ENCODE peak calls at places on chromosomes 16 and 17, in four cellular contexts. V is fibroblast of mammary gland, Y is heart left ventricle, K is Calu3. H is an unnamed sample.
A peak's percentile ranks its signal among the peaks of the same experiment; 100 is the strongest.

GRCh38 chr16:12500771-12501170 is 302.9 kb downstream of the CPPED1 start:
- DNase-seq in V (no peak), Y (peak; percentile 32), K (peak; percentile 6), H (no peak)

GRCh38 chr16:931651-932500 is 38.9 kb downstream of the LMF1 start:
- DNase-seq in Y (peak; percentile 26), V (no peak), K (no peak), H (no peak)

GRCh38 chr17:80146121-80147034 is 550 bp downstream of the EIF4A3 start:
- DNase-seq in V (no peak), Y (no peak), K (no peak), H (peak; percentile 35)

GRCh38 chr16:2514333-2515179 is 804 bp downstream of the ATP6V0C start:
- DNase-seq in Y (no peak), V (no peak), K (peak; percentile 48), H (peak; percentile 46)

GRCh38 chr17:32491371-32492280 is 4.8 kb downstream of the CDK5R1 start:
- DNase-seq in V (no peak), K (no peak), Y (no peak), H (no peak)

GRCh38 chr17:78329263-78330059 is 30.4 kb downstream of the SOCS3 start:
- DNase-seq in V (peak; percentile 83), Y (no peak), K (peak; percentile 72), H (no peak)

GRCh38 chr17:72764632-72765041 is 327.9 kb downstream of the SLC39A11 start:
- DNase-seq in K (no peak), Y (no peak), V (peak; percentile 61), H (no peak)

GRCh38 chr16:27193300-27193990 is 9.9 kb upstream of the KDM8 start:
- DNase-seq in Y (no peak), K (no peak), V (no peak), H (no peak)

GRCh38 chr16:3858809-3859208 is 21.7 kb downstream of the CREBBP start:
- DNase-seq in K (no peak), V (no peak), Y (no peak), H (no peak)

GRCh38 chr16:8867483-8868271 is 1.1 kb downstream of the CARHSP1 start:
- DNase-seq in K (peak; percentile 64), Y (peak; percentile 67), V (no peak), H (peak; percentile 54)

GRCh38 chr17:78781339-78782304 is at the start of gene CYTH1:
- DNase-seq in Y (peak; percentile 72), K (peak; percentile 43), V (peak; percentile 19), H (peak; percentile 57)

GRCh38 chr16:84220851-84221250 is 19.0 kb downstream of the KCNG4 start:
- DNase-seq in Y (no peak), V (no peak), K (no peak), H (no peak)

DNA sequence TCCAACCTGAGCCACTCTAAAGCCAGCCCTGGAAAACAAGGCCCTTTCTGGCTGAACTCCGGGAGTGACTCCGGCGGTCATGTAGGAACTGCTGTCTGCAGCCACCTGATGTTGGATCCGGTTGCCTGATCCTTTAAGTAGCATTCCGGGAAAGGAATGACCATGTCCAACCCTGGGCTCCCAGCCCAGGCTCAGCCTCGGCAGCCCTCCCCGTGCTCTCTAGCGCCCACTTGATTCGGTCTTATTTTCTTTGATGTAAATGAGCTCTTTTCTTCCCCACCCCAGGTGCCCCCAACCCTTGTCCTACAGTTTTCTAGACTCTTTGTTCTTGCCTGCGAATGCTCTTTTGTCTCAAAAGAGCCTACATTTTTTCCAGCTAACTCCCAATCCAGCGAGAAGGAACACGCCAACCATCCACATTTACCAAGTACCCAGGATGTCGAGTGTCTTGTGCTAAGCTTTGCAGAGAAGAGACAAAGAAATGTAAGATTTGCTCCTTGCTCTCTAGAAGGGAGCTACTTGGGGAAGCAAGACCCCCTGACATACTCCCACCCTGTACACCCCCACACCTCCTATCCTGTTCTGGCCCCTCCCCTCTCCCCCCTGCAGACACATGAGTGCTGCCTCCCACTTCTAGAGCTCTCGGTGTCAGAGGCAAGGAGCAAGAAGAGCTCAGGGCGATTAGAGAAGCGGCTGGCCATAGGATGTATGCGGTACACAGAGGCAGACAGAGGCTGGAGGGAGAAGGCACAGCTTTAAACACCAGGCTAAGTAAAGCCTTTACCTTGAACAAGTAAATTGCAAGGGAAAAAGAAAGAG is 53.8 kb downstream of the COG7 start:
- DNase-seq in V (no peak), K (no peak), Y (peak; percentile 63), H (peak; percentile 66)
- TF ChIP-seq CTCF in V (no peak), K (no peak), Y (no peak), H (no peak)

GRCh38 chr16:48525201-48526057 is 84.6 kb downstream of the N4BP1 start:
- DNase-seq in K (no peak), Y (no peak), V (no peak), H (no peak)

GRCh38 chr16:48524348-48525200 is 85.4 kb downstream of the N4BP1 start:
- DNase-seq in Y (no peak), V (no peak), K (no peak), H (no peak)

GRCh38 chr16:48526958-48527331 is 83.0 kb downstream of the N4BP1 start:
- DNase-seq in Y (no peak), K (no peak), V (no peak), H (no peak)

GRCh38 chr16:48523415-48524204 is 86.4 kb downstream of the N4BP1 start:
- DNase-seq in Y (no peak), V (no peak), K (no peak), H (no peak)

GRCh38 chr16:48526058-48526957 is 83.7 kb downstream of the N4BP1 start:
- DNase-seq in V (no peak), K (peak; percentile 85), Y (no peak), H (no peak)
- TF ChIP-seq CTCF in V (no peak), K (peak; percentile 79), Y (no peak), H (no peak)

DNA sequence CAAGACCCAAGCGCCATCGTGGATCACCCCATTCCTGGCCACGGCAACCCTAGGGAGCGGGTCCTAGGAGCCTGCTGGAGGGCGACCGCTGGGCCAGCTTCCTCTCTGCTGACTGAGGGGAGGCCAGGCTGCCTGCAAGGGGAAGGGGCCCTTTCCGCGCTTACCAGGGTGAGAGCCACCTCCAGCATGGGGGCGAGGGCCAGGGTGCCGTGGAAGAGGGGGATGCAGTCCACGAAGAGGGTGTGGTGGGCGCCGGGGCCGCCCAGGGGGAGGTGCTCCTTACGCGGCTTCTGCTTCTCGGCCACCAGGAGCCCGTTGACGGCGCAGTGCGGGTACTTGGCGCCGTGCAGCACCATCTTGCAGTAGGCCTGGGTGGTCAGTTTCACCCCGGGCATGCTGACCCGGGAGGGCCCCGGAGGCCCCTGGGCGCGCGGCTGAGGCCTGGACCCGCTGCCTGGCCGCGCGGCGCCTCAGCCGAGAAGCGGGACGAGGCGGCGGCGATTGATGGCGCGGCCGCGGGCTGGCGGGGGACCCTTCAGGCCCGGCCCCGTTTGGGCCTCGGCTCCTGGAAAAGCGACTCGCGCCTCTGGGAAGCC is 345 bp downstream of the EMC8 start:
- DNase-seq in K (peak; percentile 41), V (peak; percentile 31), Y (peak; percentile 45), H (no peak)
- TF ChIP-seq CTCF in K (no peak), V (no peak), Y (no peak), H (no peak)

GRCh38 chr16:75238132-75238852 is 13.1 kb downstream of the BCAR1 start:
- DNase-seq in K (no peak), V (peak; percentile 85), Y (peak; percentile 91), H (no peak)

GRCh38 chr16:75237398-75238131 is 13.9 kb downstream of the BCAR1 start:
- DNase-seq in V (no peak), K (no peak), Y (peak; percentile 29), H (no peak)

GRCh38 chr16:75239463-75240122 is 11.8 kb downstream of the BCAR1 start:
- DNase-seq in Y (no peak), K (no peak), V (no peak), H (no peak)

GRCh38 chr16:75236736-75237397 is 14.6 kb downstream of the BCAR1 start:
- DNase-seq in V (no peak), Y (no peak), K (no peak), H (no peak)

DNA sequence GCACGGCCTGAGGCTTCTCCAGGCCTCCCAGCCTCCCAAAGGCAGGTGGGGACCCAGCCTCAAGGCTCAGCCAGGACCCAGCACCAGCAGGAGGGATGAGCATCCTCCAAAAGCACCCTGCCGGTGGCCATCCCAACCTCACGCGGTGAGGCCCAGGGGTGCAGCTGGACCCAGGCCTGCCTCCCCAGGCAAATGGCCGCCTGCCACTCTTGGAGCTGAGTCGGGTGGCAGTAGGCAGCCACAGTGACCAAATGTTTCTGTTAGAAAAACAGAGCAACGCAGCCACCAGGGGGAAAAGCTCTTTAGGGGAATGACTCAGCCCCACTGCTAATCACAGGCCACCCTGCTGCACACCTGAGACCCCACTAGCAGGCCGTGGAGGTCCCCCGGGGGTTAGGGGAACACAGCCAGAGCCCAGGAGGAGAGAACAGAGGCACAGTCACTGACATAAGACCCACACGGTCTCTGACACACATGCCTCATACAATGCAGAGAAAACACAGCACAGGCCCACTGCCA is 12.5 kb downstream of the BCAR1 start:
- DNase-seq in Y (no peak), V (peak; percentile 36), K (no peak), H (no peak)
- TF ChIP-seq CTCF in Y (no peak), V (no peak), K (no peak), H (no peak)

GRCh38 chr17:28726912-28727726 is 1.1 kb upstream of the TLCD1 start:
- DNase-seq in V (peak; percentile 89), K (peak; percentile 95), Y (peak; percentile 91), H (peak; percentile 96)

GRCh38 chr17:28726396-28726911 is 421 bp upstream of the TLCD1 start:
- DNase-seq in K (peak; percentile 69), V (no peak), Y (peak; percentile 76), H (peak; percentile 76)

GRCh38 chr17:28728364-28729200 is at the start of gene NEK8:
- DNase-seq in K (peak; percentile 98), V (peak; percentile 89), Y (peak; percentile 94), H (peak; percentile 98)

GRCh38 chr17:28725660-28726395 is at the start of gene TLCD1:
- DNase-seq in Y (peak; percentile 66), V (peak; percentile 77), K (peak; percentile 76), H (peak; percentile 79)

DNA sequence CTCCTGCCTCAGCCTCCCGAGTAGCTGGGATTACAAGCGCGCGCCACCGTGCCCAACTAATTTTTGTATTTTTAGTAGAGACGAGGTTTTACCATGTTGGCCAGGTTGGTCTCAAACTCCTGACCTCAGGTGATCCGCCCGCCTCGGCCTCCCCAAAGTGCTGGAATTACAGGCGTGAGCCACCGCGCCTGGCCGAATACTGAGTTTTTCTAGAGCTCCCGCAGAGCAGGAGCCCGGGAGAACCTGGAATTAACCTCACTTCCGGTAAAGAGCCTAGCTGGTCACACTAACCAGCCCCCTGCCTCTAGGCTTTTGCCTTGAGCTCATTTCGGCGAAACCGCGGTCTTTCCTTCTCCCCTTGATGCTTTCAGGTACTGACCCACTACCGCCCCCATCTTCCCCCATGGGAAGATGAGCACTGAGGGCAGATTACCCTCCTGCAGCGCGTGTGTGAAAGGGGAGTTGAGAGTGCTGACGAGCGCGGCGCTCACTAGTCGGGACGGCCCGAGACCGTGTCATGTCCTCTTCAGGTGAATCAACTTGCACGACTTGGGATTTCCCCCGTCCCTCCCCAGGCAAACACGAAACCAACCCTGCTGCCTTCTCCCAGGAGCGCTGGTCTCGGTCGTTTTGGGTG is 743 bp upstream of the NEK8 start:
- DNase-seq in V (no peak), Y (peak; percentile 46), K (peak; percentile 74), H (peak; percentile 55)
- TF ChIP-seq CTCF in V (peak; percentile 33), Y (peak; percentile 7), K (no peak), H (peak; percentile 4)

DNA sequence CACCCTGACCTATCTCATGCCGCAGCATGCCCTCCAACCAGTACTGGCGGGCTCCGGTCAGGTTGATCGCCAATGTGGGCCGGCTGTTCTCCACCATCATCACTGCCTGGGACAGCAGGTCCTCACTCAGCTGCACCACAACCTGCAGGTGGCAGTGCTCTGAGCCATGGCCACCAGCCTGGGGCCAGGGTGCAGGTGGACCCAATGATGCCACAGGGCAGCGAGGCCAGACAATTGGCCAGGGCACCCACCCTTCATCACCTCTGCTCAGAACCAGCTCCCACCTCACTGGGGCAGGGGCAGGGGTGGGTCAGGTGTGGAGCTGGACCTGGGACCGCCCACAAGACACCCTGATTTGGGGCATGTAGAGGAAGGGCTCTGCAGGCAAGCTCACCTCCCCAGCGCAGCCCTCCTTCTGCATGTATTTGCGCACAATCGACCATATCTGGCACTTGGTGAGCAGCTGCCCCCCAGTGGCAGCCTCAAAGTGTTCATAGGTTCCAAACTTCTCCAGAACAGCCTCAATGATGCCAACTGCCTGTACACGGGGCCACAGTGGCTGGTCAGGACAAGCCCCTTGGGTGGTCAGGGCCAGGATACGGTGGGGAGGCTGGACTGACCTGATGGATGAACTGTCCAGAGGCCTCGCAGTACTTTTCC is 4.2 kb downstream of the MATCAP1 start:
- DNase-seq in Y (no peak), K (no peak), V (no peak), H (no peak)
- TF ChIP-seq CTCF in Y (no peak), K (no peak), V (peak; percentile 13), H (no peak)

H was measured in lung.